ENCODE peak calls at places on chromosomes 7 and 10, in eight cellular contexts. R is stimulated activated memory B cell treated with anti-CD40 and anti-IgM and Interleukin-4, amounts not matched to agents 10 μg/mL and 1 μg/mL and 100 μg/mL, for 72 hours; C is activated naive CD8-positive, alpha-beta T cell treated with anti-CD3 and anti-CD28 coated beads, Interleukin-2, amount 10 ng/mL, durations not matched to agents 7 days and 5 days; K is effector memory CD8-positive, alpha-beta T cell; W is CD4-positive, CD25-positive, alpha-beta regulatory T cell; X is stimulated activated effector memory CD8-positive, alpha-beta T cell treated with anti-CD3 and anti-CD28 coated beads, Interleukin-12 subunit alpha, Interleukin-12 subunit beta, amount 100 ng/mL, for 72 hours; I is CD4-positive, alpha-beta T cell; N is activated CD4-positive, alpha-beta T cell treated with anti-CD3 and anti-CD28 coated beads for 36 hours. H is an unnamed sample.

GRCh38 chr10:86290933-86291615 is 75.5 kb downstream of the GRID1 start:
- ATAC-seq in X (peak), W (no peak), K (no peak), R (no peak), I (no peak), N (no peak), C (no peak), H (peak)

GRCh38 chr7:28705350-28705749 is 252.8 kb downstream of the TRIL start:
- ATAC-seq in C (no peak), W (no peak), I (no peak), R (peak), N (no peak), X (no peak), K (no peak), H (no peak)

GRCh38 chr10:90398551-90398950 is 459.3 kb downstream of the HTR7 start:
- ATAC-seq in I (no peak), W (no peak), C (no peak), N (no peak), K (no peak), X (no peak), R (no peak), H (no peak)

GRCh38 chr7:77685219-77685618 is 11.0 kb upstream of the RSBN1L start:
- ATAC-seq in R (no peak), K (no peak), W (no peak), I (no peak), X (no peak), C (no peak), N (no peak), H (no peak)

GRCh38 chr10:133189726-133190125 is 29.7 kb downstream of the KNDC1 start:
- ATAC-seq in I (no peak), N (no peak), X (no peak), K (no peak), C (no peak), W (no peak), R (no peak), H (no peak)

GRCh38 chr10:118742787-118743186 is 12.0 kb downstream of the CACUL1 start:
- ATAC-seq in C (no peak), N (no peak), I (no peak), R (no peak), W (no peak), K (no peak), X (no peak), H (no peak)

GRCh38 chr10:33315891-33316290 is 18.6 kb downstream of the NRP1 start:
- ATAC-seq in C (no peak), I (no peak), W (no peak), K (no peak), X (no peak), R (no peak), N (no peak), H (no peak)

GRCh38 chr10:84308021-84308420 is 20.4 kb upstream of the CCSER2 start:
- ATAC-seq in N (no peak), R (no peak), C (no peak), K (no peak), I (no peak), W (no peak), X (no peak), H (no peak)

GRCh38 chr10:76436367-76436766 is 1004.9 kb downstream of the LRMDA start:
- ATAC-seq in X (no peak), N (no peak), C (no peak), W (no peak), K (no peak), R (no peak), I (no peak), H (no peak)

GRCh38 chr10:36181421-36181820 is 539.3 kb upstream of the FZD8 start:
- ATAC-seq in I (no peak), W (no peak), N (no peak), C (no peak), R (no peak), X (no peak), K (no peak), H (no peak)

GRCh38 chr7:16609842-16610450 is 35.6 kb downstream of the ANKMY2 start:
- ATAC-seq in R (peak), C (no peak), N (no peak), I (no peak), X (no peak), K (no peak), W (no peak), H (no peak)

GRCh38 chr7:44767912-44768662 is 19.4 kb downstream of the ZMIZ2 start:
- ATAC-seq in R (peak), X (peak), N (peak), W (peak), C (peak), K (peak), I (peak), H (peak)

GRCh38 chr10:133123050-133123745 is 35.5 kb downstream of the ADGRA1 start:
- ATAC-seq in N (peak), X (peak), R (no peak), K (no peak), W (no peak), C (peak), I (no peak), H (peak)

GRCh38 chr10:89625041-89625765 is 19.8 kb downstream of the PANK1 start:
- ATAC-seq in W (no peak), N (no peak), I (no peak), C (no peak), X (no peak), K (no peak), R (no peak), H (no peak)

GRCh38 chr7:124667754-124668153 is 97.8 kb downstream of the GPR37 start:
- ATAC-seq in W (no peak), X (no peak), R (no peak), C (no peak), K (no peak), I (no peak), N (no peak), H (no peak)

GRCh38 chr10:11066520-11066919 is 48.8 kb downstream of the CELF2 start:
- ATAC-seq in K (no peak), R (no peak), I (no peak), W (no peak), X (no peak), N (no peak), C (no peak), H (no peak)

GRCh38 chr7:47776335-47776734 is 171.9 kb downstream of the PKD1L1 start:
- ATAC-seq in N (no peak), K (no peak), W (no peak), I (no peak), R (no peak), X (no peak), C (no peak), H (no peak)

GRCh38 chr7:106126170-106126938 is 14.2 kb upstream of the SYPL1 start:
- ATAC-seq in I (peak), K (peak), W (peak), X (peak), C (peak), N (peak), R (no peak), H (peak)

GRCh38 chr7:10076661-10077300 is 896.9 kb upstream of the PHF14 start:
- ATAC-seq in N (no peak), X (no peak), W (no peak), C (no peak), K (no peak), I (no peak), R (no peak), H (no peak)

GRCh38 chr10:84026821-84027257 is 112.5 kb upstream of the GHITM start:
- ATAC-seq in K (no peak), I (no peak), N (no peak), C (no peak), R (no peak), X (no peak), W (no peak), H (no peak)